ENCODE peak calls at places on chromosomes 7 and 10, in ten cellular contexts. B is GM12865, L is astrocyte of the cerebellum, X is AG04450, I is tibial artery, S is neural progenitor cell, N is kidney epithelial cell, Z is OCI-LY7, Y is HCT116, H is fibroblast of the aortic adventitia. P is an unnamed sample.

GRCh38 chr10:99427566-99428150 is 2.8 kb downstream of the GOT1 start:
- DNase-seq in B (no peak), L (no peak), X (no peak), I (no peak), S (no peak), N (no peak), Z (no peak), Y (no peak), H (no peak), P (no peak)

GRCh38 chr7:150988230-150989226 is 2.3 kb upstream of the NOS3 start:
- DNase-seq in B (peak; percentile 40), L (no peak), X (no peak), I (peak; percentile 77), S (peak; percentile 84), N (no peak), Z (peak; percentile 68), Y (no peak), H (no peak), P (no peak)

GRCh38 chr7:115707236-115707635 is 323.3 kb downstream of the TFEC start:
- DNase-seq in B (peak; percentile 18), L (no peak), X (no peak), I (no peak), S (peak; percentile 24), N (no peak), Z (peak; percentile 13), Y (peak; percentile 66), H (peak; percentile 25), P (no peak)

GRCh38 chr7:134120405-134120804 is 6.7 kb upstream of the LRGUK start:
- DNase-seq in B (no peak), L (no peak), X (no peak), I (no peak), S (no peak), N (no peak), Z (no peak), Y (no peak), H (no peak), P (no peak)

GRCh38 chr7:42155836-42156540 is 81.0 kb downstream of the GLI3 start:
- DNase-seq in B (no peak), L (no peak), X (no peak), I (no peak), S (no peak), N (no peak), Z (no peak), Y (no peak), H (no peak), P (no peak)

GRCh38 chr10:30847642-30848041 is 184.0 kb downstream of the ZNF438 start:
- DNase-seq in B (no peak), L (no peak), X (no peak), I (no peak), S (no peak), N (no peak), Z (no peak), Y (no peak), H (no peak), P (no peak)

GRCh38 chr7:100483101-100483727 is 513 bp upstream of the NYAP1 start:
- DNase-seq in B (peak; percentile 82), L (no peak), X (no peak), I (no peak), S (peak; percentile 87), N (no peak), Z (peak; percentile 83), Y (no peak), H (peak; percentile 35), P (no peak)

GRCh38 chr10:18683427-18683826 is 24.2 kb downstream of the ARL5B start:
- DNase-seq in B (no peak), L (no peak), X (no peak), I (no peak), S (no peak), N (no peak), Z (no peak), Y (no peak), H (peak; percentile 91), P (no peak)

GRCh38 chr7:15977663-15978062 is 291.2 kb upstream of the MEOX2 start:
- DNase-seq in B (no peak), L (no peak), X (no peak), I (no peak), S (no peak), N (no peak), Z (no peak), Y (no peak), H (peak; percentile 59), P (no peak)

GRCh38 chr10:48333856-48334255 is 27.4 kb downstream of the MAPK8 start:
- DNase-seq in B (no peak), L (no peak), X (no peak), I (no peak), S (no peak), N (no peak), Z (no peak), Y (peak; percentile 57), H (no peak), P (no peak)

GRCh38 chr10:89853796-89854195 is 152.4 kb downstream of the KIF20B start:
- DNase-seq in B (no peak), L (no peak), X (no peak), I (no peak), S (peak; percentile 55), N (no peak), Z (no peak), Y (no peak), H (no peak), P (no peak)

GRCh38 chr7:134520130-134520529 is 7.2 kb upstream of the AKR1B10 start:
- DNase-seq in B (no peak), L (no peak), X (no peak), I (no peak), S (no peak), N (no peak), Z (no peak), Y (no peak), H (peak; percentile 62), P (no peak)

GRCh38 chr7:152006336-152006735 is 19.1 kb upstream of the GALNT11 start:
- DNase-seq in B (no peak), L (no peak), X (no peak), I (no peak), S (no peak), N (no peak), Z (no peak), Y (no peak), H (peak; percentile 46), P (no peak)

GRCh38 chr10:12949248-12949647 is 52.3 kb downstream of the CCDC3 start:
- DNase-seq in B (no peak), L (no peak), X (no peak), I (no peak), S (no peak), N (no peak), Z (no peak), Y (peak; percentile 3), H (no peak), P (no peak)

DNA sequence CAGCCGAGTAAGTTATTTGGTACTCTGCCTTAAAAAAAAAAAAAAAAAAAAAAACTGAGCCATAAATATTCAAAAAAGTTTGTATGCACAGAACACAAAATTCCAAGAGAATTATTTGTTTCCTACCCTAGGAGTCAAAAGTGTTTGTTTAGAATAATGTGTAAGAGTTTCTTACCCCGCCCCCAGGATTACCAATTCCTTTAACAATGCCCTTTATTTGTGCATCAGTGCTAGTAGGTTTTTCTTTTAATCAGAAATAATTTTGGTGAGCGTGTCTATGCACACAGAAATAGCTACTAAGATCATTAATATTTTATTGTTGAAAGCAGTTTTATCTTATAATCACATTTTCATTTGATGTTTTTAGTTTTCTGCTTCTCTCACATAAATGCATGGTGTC is 374.6 kb downstream of the DPP6 start:
- DNase-seq in B (no peak), L (no peak), X (no peak), I (no peak), S (no peak), N (no peak), Z (no peak), Y (no peak), H (no peak), P (no peak)
- TF ChIP-seq CTCF in B (no peak), L (no peak), X (no peak), I (no peak), S (no peak), N (no peak), Z (no peak), Y (no peak), H (no peak), P (no peak)

GRCh38 chr10:46283945-46284285 is 2.9 kb upstream of the ANTXRL start:
- DNase-seq in B (no peak), L (no peak), X (no peak), I (no peak), S (no peak), N (no peak), Z (no peak), Y (no peak), H (no peak), P (no peak)
- H3K4me3 ChIP-seq in B (no peak overlapping the region), L (peak overlapping the region; percentile 61), X (peak overlapping the region; percentile 65), I (peak overlapping the region; percentile 76), S (no peak overlapping the region), N (no peak overlapping the region), Z (peak overlapping the region; percentile 71), Y (peak overlapping the region; percentile 60), H (peak overlapping the region; percentile 69), P (peak overlapping the region; percentile 55)

GRCh38 chr10:116271593-116272496 is 1.2 kb downstream of the GFRA1 start:
- DNase-seq in B (no peak), L (no peak), X (no peak), I (no peak), S (peak; percentile 57), N (no peak), Z (no peak), Y (no peak), H (no peak), P (no peak)

GRCh38 chr10:116269612-116270011 is 3.4 kb downstream of the GFRA1 start:
- DNase-seq in B (no peak), L (no peak), X (no peak), I (no peak), S (no peak), N (no peak), Z (no peak), Y (no peak), H (no peak), P (no peak)

GRCh38 chr10:116270691-116271592 is 2.1 kb downstream of the GFRA1 start:
- DNase-seq in B (no peak), L (no peak), X (no peak), I (no peak), S (peak; percentile 69), N (no peak), Z (no peak), Y (no peak), H (no peak), P (no peak)

GRCh38 chr10:116265686-116266085 is 7.3 kb downstream of the GFRA1 start:
- DNase-seq in B (no peak), L (no peak), X (no peak), I (no peak), S (no peak), N (no peak), Z (no peak), Y (no peak), H (no peak), P (no peak)

DNA sequence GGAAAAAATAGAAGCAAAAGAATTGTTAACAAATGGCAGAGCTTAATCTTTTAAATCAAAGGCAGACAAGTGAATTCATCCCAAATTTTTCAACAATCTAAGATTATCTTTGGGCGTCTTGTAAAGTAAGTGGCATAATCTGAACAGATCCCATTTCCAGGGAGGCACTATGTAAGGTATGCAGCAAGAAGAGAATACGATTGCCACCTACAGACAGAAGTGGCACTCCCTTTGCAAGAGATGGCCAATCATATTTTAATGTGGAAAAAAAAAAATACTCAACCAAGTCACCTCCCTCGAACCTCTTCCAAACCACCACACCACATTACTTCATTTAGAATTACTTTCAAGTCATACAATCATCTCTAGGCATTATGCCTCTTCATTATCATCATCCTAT is 4.0 kb downstream of the GFRA1 start:
- DNase-seq in B (no peak), L (no peak), X (no peak), I (no peak), S (no peak), N (no peak), Z (no peak), Y (no peak), H (no peak), P (no peak)
- TF ChIP-seq CTCF in B (no peak), L (no peak), X (no peak), I (no peak), S (no peak), N (peak; percentile 30), Z (no peak), Y (no peak), H (no peak), P (peak; percentile 42)

GRCh38 chr7:56079450-56080185 is 13.1 kb downstream of the PHKG1 start:
- DNase-seq in B (no peak), L (peak; percentile 67), X (no peak), I (peak; percentile 94), S (no peak), N (no peak), Z (no peak), Y (no peak), H (peak; percentile 68), P (no peak)
- H3K4me3 ChIP-seq in B (no peak overlapping the region), L (no peak overlapping the region), X (no peak overlapping the region), I (peak overlapping the region; percentile 6), S (no peak overlapping the region), N (no peak overlapping the region), Z (no peak overlapping the region), Y (no peak overlapping the region), H (no peak overlapping the region), P (no peak overlapping the region)